ENCODE peak calls at places on chromosomes 6 and 20, in eight cellular contexts. M is stimulated activated CD4-positive, alpha-beta T cell treated with anti-CD3 and anti-CD28 coated beads, Interleukin-1b, Interleukin-23, amount 100 ng/mL, for 1 hour; W is mucosa of descending colon; R is GM10248; N is neural crest cell; B is hippocampal formation; Q is EL; D is progenitor cell of endocrine pancreas. U is an unnamed sample.

GRCh38 chr6:107060704-107061103 is 32.7 kb downstream of the MTRES1 start:
- DNase-seq in M (no peak), W (no peak), Q (no peak), N (no peak), B (no peak), D (no peak), R (no peak), U (no peak)

GRCh38 chr6:107730683-107731314 is 93.3 kb downstream of the SCML4 start:
- DNase-seq in R (no peak), M (no peak), N (no peak), Q (no peak), B (no peak), D (no peak), W (no peak), U (no peak)

GRCh38 chr6:26064619-26065257 is 22.5 kb upstream of the HFE start:
- DNase-seq in Q (peak), D (no peak), W (no peak), N (peak), R (no peak), B (peak), M (no peak), U (no peak)

GRCh38 chr20:62576815-62577214 is 65.5 kb upstream of the SLCO4A1 start:
- DNase-seq in R (no peak), Q (peak), B (no peak), W (no peak), D (peak), N (no peak), M (no peak), U (no peak)

GRCh38 chr6:44431118-44431725 is 43.7 kb downstream of the CDC5L start:
- DNase-seq in D (no peak), R (peak), B (peak), W (no peak), M (peak), N (peak), Q (peak), U (no peak)

GRCh38 chr6:118625833-118626232 is 25.6 kb downstream of the CEP85L start:
- DNase-seq in M (no peak), W (no peak), B (no peak), Q (no peak), N (no peak), D (no peak), R (no peak), U (no peak)

GRCh38 chr6:81326856-81327561 is 425.5 kb downstream of the TENT5A start:
- DNase-seq in N (no peak), R (no peak), Q (peak), M (no peak), W (no peak), B (no peak), D (no peak), U (no peak)

GRCh38 chr6:78340755-78341154 is 526.6 kb upstream of the IRAK1BP1 start:
- DNase-seq in D (no peak), N (no peak), M (no peak), W (no peak), B (no peak), Q (no peak), R (no peak), U (no peak)

GRCh38 chr6:20211941-20212391 is 303 bp downstream of the MBOAT1 start:
- DNase-seq in R (no peak), D (no peak), M (peak), W (peak), B (no peak), N (no peak), Q (no peak), U (no peak)

GRCh38 chr20:50172347-50173013 is 18.1 kb upstream of the CEBPB start:
- DNase-seq in D (peak), R (peak), B (no peak), M (no peak), Q (peak), N (peak), W (peak), U (no peak)

GRCh38 chr20:1844723-1845523 is 50.3 kb upstream of the SIRPA start:
- DNase-seq in W (no peak), B (peak), M (peak), N (no peak), Q (peak), R (peak), D (no peak), U (peak)

GRCh38 chr6:84669945-84670344 is 94.5 kb downstream of the TBX18 start:
- DNase-seq in Q (no peak), N (no peak), B (no peak), D (no peak), M (no peak), R (no peak), W (no peak), U (no peak)

GRCh38 chr6:148534871-148535270 is 192.2 kb downstream of the SASH1 start:
- DNase-seq in W (no peak), B (no peak), D (no peak), R (no peak), N (no peak), M (no peak), Q (no peak), U (no peak)

GRCh38 chr6:53651764-53652401 is 13.7 kb downstream of the KLHL31 start:
- DNase-seq in W (peak), N (peak), R (peak), M (peak), D (peak), Q (peak), B (peak), U (peak)

GRCh38 chr20:49270736-49271135 is 7.1 kb downstream of the ZNFX1 start:
- DNase-seq in R (no peak), Q (no peak), B (no peak), M (no peak), W (no peak), N (no peak), D (no peak), U (no peak)

GRCh38 chr20:33084722-33085121 is 5.3 kb downstream of the BPIFB4 start:
- DNase-seq in W (no peak), R (no peak), D (no peak), B (no peak), Q (no peak), N (no peak), M (no peak), U (no peak)

GRCh38 chr6:170305772-170306323 is 710 bp upstream of the FAM120B start:
- DNase-seq in M (no peak), N (no peak), Q (no peak), W (no peak), R (no peak), D (no peak), B (no peak), U (no peak)

GRCh38 chr6:147507162-147508072 is 1.1 kb upstream of the SAMD5 start:
- DNase-seq in Q (peak), M (no peak), D (peak), R (peak), B (no peak), W (peak), N (peak), U (no peak)

GRCh38 chr6:155483858-155484257 is 28.2 kb upstream of the NOX3 start:
- DNase-seq in R (no peak), D (no peak), N (no peak), Q (peak), M (no peak), W (no peak), B (no peak), U (no peak)

GRCh38 chr6:28923318-28924102 is at the start of gene TRIM27:
- DNase-seq in M (peak), B (peak), N (peak), D (peak), R (peak), W (peak), Q (peak), U (peak)

GRCh38 chr6:39084506-39084905 is 30.5 kb downstream of the SAYSD1 start:
- DNase-seq in R (no peak), Q (no peak), W (no peak), D (no peak), M (no peak), B (no peak), N (no peak), U (peak)